ENCODE peak calls at places on chromosomes 5 and 9, in seven cellular contexts. O is T-helper 1 cell, H is naive B cell, I is GM12878, Q is Daoy, P is Calu3, Z is aorta. D is an unnamed sample.

GRCh38 chr5:136129445-136129844 is 3.2 kb upstream of the SMAD5 start:
- DNase-seq in P (no peak), Z (no peak), I (no peak), O (no peak), H (no peak), Q (no peak), D (no peak)

GRCh38 chr5:10485142-10485795 is 43.6 kb downstream of the ROPN1L start:
- DNase-seq in H (no peak), P (peak; percentile 32), Z (peak; percentile 77), Q (peak; percentile 93), I (no peak), O (no peak), D (peak; percentile 94)

GRCh38 chr5:159965031-159965837 is 43.7 kb upstream of the TTC1 start:
- DNase-seq in Z (peak; percentile 78), Q (peak; percentile 86), I (no peak), P (peak; percentile 76), O (peak; percentile 5), H (no peak), D (peak; percentile 48)

GRCh38 chr5:27241564-27242257 is 203.3 kb upstream of the CDH9 start:
- DNase-seq in I (no peak), H (no peak), O (no peak), P (no peak), Z (no peak), Q (no peak), D (no peak)

GRCh38 chr9:1273859-1274258 is 223.7 kb downstream of the DMRT2 start:
- DNase-seq in Q (peak; percentile 51), H (no peak), P (no peak), O (no peak), Z (no peak), I (no peak), D (no peak)

GRCh38 chr5:1032011-1032410 is 23.4 kb downstream of the NKD2 start:
- DNase-seq in I (no peak), Z (no peak), H (no peak), P (no peak), O (no peak), Q (no peak), D (no peak)

GRCh38 chr5:8864053-8864452 is 681.8 kb downstream of the SEMA5A start:
- DNase-seq in P (peak; percentile 18), Z (no peak), H (no peak), O (no peak), Q (peak; percentile 11), I (no peak), D (no peak)

GRCh38 chr5:1419476-1420210 is 25.6 kb downstream of the SLC6A3 start:
- DNase-seq in H (no peak), I (no peak), Q (no peak), Z (peak; percentile 26), P (no peak), O (no peak), D (no peak)

GRCh38 chr5:160361624-160362023 is 8.8 kb downstream of the C1QTNF2 start:
- DNase-seq in H (no peak), O (no peak), Z (no peak), I (no peak), P (no peak), Q (no peak), D (no peak)

GRCh38 chr5:180389252-180390101 is 36.3 kb upstream of the GFPT2 start:
- DNase-seq in P (no peak), H (no peak), I (no peak), Q (no peak), Z (peak; percentile 49), O (no peak), D (no peak)

GRCh38 chr9:130973686-130974281 is 34.7 kb upstream of the FIBCD1 start:
- DNase-seq in P (no peak), Q (no peak), O (no peak), Z (no peak), I (no peak), H (no peak), D (no peak)

GRCh38 chr5:141135030-141135717 is at the start of gene PCDHB5:
- DNase-seq in Q (peak; percentile 60), P (no peak), I (no peak), Z (no peak), H (no peak), O (no peak), D (no peak)

GRCh38 chr9:107213080-107213479 is 70.0 kb upstream of the RAD23B start:
- DNase-seq in I (no peak), O (peak; percentile 4), Z (no peak), P (no peak), H (no peak), Q (peak; percentile 77), D (no peak)

GRCh38 chr5:149417714-149418368 is 38.7 kb upstream of the IL17B start:
- DNase-seq in H (no peak), P (no peak), Q (no peak), I (no peak), Z (peak; percentile 25), O (no peak), D (no peak)

GRCh38 chr5:149810856-149811255 is 80.7 kb downstream of the PPARGC1B start:
- DNase-seq in I (peak; percentile 42), P (no peak), Z (no peak), O (no peak), Q (no peak), H (no peak), D (no peak)

GRCh38 chr5:147559725-147560124 is 49.9 kb upstream of the DPYSL3 start:
- DNase-seq in I (no peak), O (no peak), Z (no peak), P (no peak), H (no peak), Q (peak; percentile 38), D (no peak)

GRCh38 chr9:129487658-129488483 is 133.0 kb downstream of the C9orf50 start:
- DNase-seq in Z (peak; percentile 82), I (no peak), O (peak; percentile 63), P (no peak), Q (peak; percentile 32), H (no peak), D (no peak)

GRCh38 chr9:8447618-8448017 is 648.0 kb upstream of the DMAC1 start:
- DNase-seq in Q (no peak), Z (no peak), O (no peak), I (no peak), H (no peak), P (no peak), D (no peak)

GRCh38 chr5:1227669-1228068 is 2.5 kb downstream of the SLC6A18 start:
- DNase-seq in P (peak; percentile 34), Q (peak; percentile 60), I (no peak), Z (no peak), O (no peak), H (no peak), D (no peak)

GRCh38 chr9:31140316-31140715 is 1244.1 kb upstream of the ACO1 start:
- DNase-seq in P (no peak), O (no peak), Q (no peak), H (no peak), I (no peak), Z (no peak), D (no peak)

GRCh38 chr5:56757077-56757476 is 58.3 kb upstream of the MAP3K1 start:
- DNase-seq in P (peak; percentile 55), Q (no peak), H (no peak), I (no peak), Z (no peak), O (no peak), D (no peak)

GRCh38 chr5:1152771-1153282 is 41.0 kb upstream of the SLC12A7 start:
- DNase-seq in I (no peak), Z (no peak), O (no peak), H (no peak), P (peak; percentile 43), Q (no peak), D (no peak)

GRCh38 chr5:1015545-1015944 is 6.9 kb downstream of the NKD2 start:
- DNase-seq in I (no peak), P (no peak), H (no peak), Z (no peak), Q (no peak), O (no peak), D (no peak)